ENCODE peak calls at places on chromosomes 1 and 21, in six cellular contexts. Q is Right ventricle myocardium superior; Z is left lobe of liver; B is vagina; H is stimulated activated CD4-positive, alpha-beta T cell treated with anti-CD3 and anti-CD28 coated beads, Interleukin-2, amount 100 ng/mL, for 48 hours; W is Calu3. U is an unnamed sample.

GRCh38 chr1:212635141-212635601 is 26.6 kb downstream of the ATF3 start:
- DNase-seq in B (no peak), Z (no peak), Q (no peak), W (peak; percentile 12), H (no peak), U (no peak)

GRCh38 chr1:22262583-22262982 is 119.7 kb upstream of the WNT4 start:
- DNase-seq in B (no peak), Q (no peak), W (no peak), Z (no peak), H (no peak), U (peak; percentile 90)

GRCh38 chr1:235953801-235954200 is 87.1 kb upstream of the LYST start:
- DNase-seq in Q (no peak), B (no peak), W (no peak), H (no peak), Z (no peak), U (no peak)

GRCh38 chr1:27784664-27785063 is 11.6 kb downstream of the STX12 start:
- DNase-seq in B (no peak), Z (no peak), W (no peak), H (no peak), Q (no peak), U (no peak)

GRCh38 chr1:7406641-7407546 is 364.2 kb upstream of the VAMP3 start:
- DNase-seq in Q (no peak), Z (peak; percentile 27), W (no peak), B (peak; percentile 78), H (no peak), U (peak; percentile 21)

GRCh38 chr1:15152318-15153183 is 996 bp upstream of the TMEM51 start:
- DNase-seq in Z (peak; percentile 64), W (peak; percentile 80), Q (peak; percentile 87), H (peak; percentile 9), B (peak; percentile 95), U (peak; percentile 87)

GRCh38 chr1:160722726-160723125 is 11.1 kb upstream of the CD48 start:
- DNase-seq in Z (no peak), W (no peak), B (no peak), H (no peak), Q (no peak), U (no peak)

GRCh38 chr1:156103521-156103947 is 11.0 kb upstream of the LMNA start:
- DNase-seq in Z (no peak), Q (no peak), W (peak; percentile 54), H (no peak), B (no peak), U (no peak)

GRCh38 chr21:45316871-45317400 is 29.2 kb upstream of the POFUT2 start:
- DNase-seq in B (no peak), H (no peak), Z (peak; percentile 38), W (no peak), Q (no peak), U (no peak)

GRCh38 chr1:151251656-151252470 is 2.7 kb upstream of the PSMD4 start:
- DNase-seq in Q (peak; percentile 75), Z (peak; percentile 57), W (peak; percentile 72), B (no peak), H (peak; percentile 50), U (peak; percentile 53)

GRCh38 chr1:168782731-168783130 is 53.7 kb upstream of the DPT start:
- DNase-seq in H (no peak), Q (no peak), Z (no peak), W (no peak), B (no peak), U (no peak)

GRCh38 chr1:155107309-155108283 is 20.1 kb upstream of the EFNA1 start:
- DNase-seq in Q (no peak), H (no peak), W (no peak), Z (peak; percentile 94), B (no peak), U (no peak)

GRCh38 chr1:158930504-158930903 is 848 bp upstream of the PYHIN1 start:
- DNase-seq in H (peak; percentile 9), B (no peak), Q (no peak), W (no peak), Z (no peak), U (no peak)